ENCODE peak calls at places on chromosome 4, in seven cellular contexts. E is GM20000; N is substantia nigra; G is activated CD8-positive, alpha-beta memory T cell treated with anti-CD3 and anti-CD28 coated beads for 1 hour; U is activated B cell treated with CpG ODN at 0.5 μM for 24 hours; R is activated T-cell treated with anti-CD3 and anti-CD28 coated beads, Interleukin-2, amount 50 U/mL, for 72 hours; V is H9. K is an unnamed sample.

GRCh38 chr4:38889143-38889542 is 21.5 kb downstream of the FAM114A1 start:
- DNase-seq in N (no peak), E (peak), G (no peak), R (no peak), U (no peak), V (no peak), K (peak)

GRCh38 chr4:11597506-11597905 is 168.8 kb upstream of the HS3ST1 start:
- DNase-seq in G (no peak), U (no peak), V (no peak), R (no peak), N (no peak), E (no peak), K (peak)

GRCh38 chr4:177726111-177726510 is 283.9 kb upstream of the AGA start:
- DNase-seq in E (no peak), G (no peak), V (no peak), R (no peak), N (no peak), U (no peak), K (peak)

GRCh38 chr4:169774466-169775445 is 17.0 kb upstream of the HPF1 start:
- DNase-seq in G (no peak), V (peak), N (peak), U (peak), R (peak), E (no peak), K (no peak)

GRCh38 chr4:108360857-108361820 is 192.4 kb upstream of the LEF1 start:
- DNase-seq in E (no peak), R (no peak), G (no peak), V (peak), N (no peak), U (no peak), K (no peak)

GRCh38 chr4:22264261-22264660 is 251.6 kb downstream of the ADGRA3 start:
- DNase-seq in R (no peak), V (no peak), N (no peak), G (no peak), U (no peak), E (no peak), K (no peak)

GRCh38 chr4:126306152-126306869 is 991.6 kb downstream of the FAT4 start:
- DNase-seq in E (no peak), U (no peak), G (no peak), R (no peak), N (no peak), V (no peak), K (no peak)

GRCh38 chr4:111883557-111883999 is 261.7 kb upstream of the FAM241A start:
- DNase-seq in E (no peak), G (no peak), V (no peak), U (no peak), R (no peak), N (no peak), K (no peak)

GRCh38 chr4:79652726-79653125 is 244.7 kb upstream of the GK2 start:
- DNase-seq in U (no peak), V (no peak), E (no peak), G (no peak), N (no peak), R (no peak), K (no peak)

GRCh38 chr4:82372502-82372873 is 1.3 kb downstream of the HNRNPD start:
- DNase-seq in V (no peak), E (peak), R (peak), N (peak), G (no peak), U (no peak), K (no peak)

GRCh38 chr4:2337131-2337723 is 75.3 kb upstream of the MXD4 start:
- DNase-seq in U (no peak), E (peak), N (no peak), V (no peak), G (no peak), R (no peak), K (no peak)